ENCODE peak calls at places on chromosomes 7 and 10, in six cellular contexts. K is fibroblast of lung; F is spleen; N is upper lobe of left lung; R is right atrium auricular region; E is CD4-positive, CD25-positive, alpha-beta regulatory T cell. Z is an unnamed sample.

GRCh38 chr7:72538856-72539255 is 126.7 kb upstream of the CALN1 start:
- DNase-seq in K (peak; percentile 8), E (no peak), R (no peak), F (no peak), N (no peak), Z (no peak)

GRCh38 chr7:130960208-130960988 is 226.4 kb upstream of the KLF14 start:
- DNase-seq in N (no peak), F (no peak), R (no peak), K (peak; percentile 99), E (peak; percentile 45), Z (no peak)

GRCh38 chr7:10237306-10237705 is 736.4 kb upstream of the PHF14 start:
- DNase-seq in R (no peak), K (peak; percentile 84), E (no peak), F (no peak), N (no peak), Z (no peak)

GRCh38 chr7:55148992-55149391 is 130.2 kb downstream of the EGFR start:
- DNase-seq in E (no peak), R (no peak), F (no peak), N (no peak), K (no peak), Z (no peak)

GRCh38 chr10:100805543-100806355 is 60.4 kb downstream of the PAX2 start:
- DNase-seq in E (no peak), F (no peak), R (no peak), N (no peak), K (no peak), Z (peak; percentile 37)

GRCh38 chr10:117441812-117442443 is 66.7 kb upstream of the PDZD8 start:
- DNase-seq in R (no peak), F (peak; percentile 75), E (no peak), K (peak; percentile 92), N (no peak), Z (no peak)

GRCh38 chr7:96991850-96992623 is 13.3 kb upstream of the DLX6 start:
- DNase-seq in E (no peak), F (no peak), R (no peak), K (no peak), N (peak; percentile 64), Z (no peak)

GRCh38 chr10:75230600-75231038 is 5.1 kb downstream of the COMTD1 start:
- DNase-seq in N (no peak), K (peak; percentile 73), E (peak; percentile 88), R (peak; percentile 93), F (peak; percentile 98), Z (peak; percentile 95)

GRCh38 chr10:78657622-78658165 is 411.1 kb upstream of the ZMIZ1 start:
- DNase-seq in K (peak; percentile 53), F (peak; percentile 85), N (no peak), R (peak; percentile 83), E (peak; percentile 25), Z (peak; percentile 81)

GRCh38 chr7:12305502-12305901 is 94.4 kb downstream of the TMEM106B start:
- DNase-seq in F (no peak), N (no peak), R (no peak), E (no peak), K (no peak), Z (no peak)

GRCh38 chr10:119643306-119644214 is 7.6 kb upstream of the BAG3 start:
- DNase-seq in K (peak; percentile 55), R (no peak), F (peak; percentile 12), E (no peak), N (no peak), Z (no peak)

GRCh38 chr7:149689591-149689845 is 83.9 kb downstream of the ZNF467 start:
- DNase-seq in E (no peak), K (no peak), N (no peak), R (no peak), F (no peak), Z (no peak)

GRCh38 chr10:34254596-34254995 is 560.5 kb downstream of the PARD3 start:
- DNase-seq in N (no peak), K (peak; percentile 82), R (no peak), F (no peak), E (no peak), Z (no peak)

GRCh38 chr7:131027287-131027773 is 293.3 kb upstream of the KLF14 start:
- DNase-seq in R (peak; percentile 74), E (peak; percentile 57), N (no peak), K (peak; percentile 57), F (no peak), Z (no peak)

GRCh38 chr7:40990841-40991240 is 712.0 kb downstream of the INHBA start:
- DNase-seq in K (peak; percentile 64), F (no peak), N (no peak), E (no peak), R (no peak), Z (no peak)

GRCh38 chr10:49618861-49619260 is 5.0 kb downstream of the CHAT start:
- DNase-seq in E (no peak), R (no peak), N (no peak), K (no peak), F (no peak), Z (no peak)

GRCh38 chr10:129692695-129693094 is 225.7 kb downstream of the MGMT start:
- DNase-seq in N (no peak), F (no peak), E (no peak), K (no peak), R (no peak), Z (no peak)

GRCh38 chr7:127995157-127995865 is 35.9 kb downstream of the LRRC4 start:
- DNase-seq in K (peak; percentile 35), F (no peak), E (no peak), R (no peak), N (no peak), Z (no peak)

GRCh38 chr7:93578762-93579161 is 4.2 kb upstream of the CALCR start:
- DNase-seq in R (no peak), N (no peak), K (no peak), F (no peak), E (no peak), Z (no peak)

GRCh38 chr7:151631149-151631967 is 111.7 kb upstream of the RHEB start:
- DNase-seq in E (no peak), R (no peak), K (peak; percentile 39), N (no peak), F (no peak), Z (no peak)

GRCh38 chr7:156492170-156492569 is 148.4 kb upstream of the RNF32 start:
- DNase-seq in R (peak; percentile 32), K (no peak), E (no peak), F (no peak), N (peak; percentile 54), Z (no peak)

GRCh38 chr7:133912916-133913697 is 214.0 kb upstream of the LRGUK start:
- DNase-seq in F (no peak), K (peak; percentile 72), N (no peak), R (no peak), E (no peak), Z (no peak)

GRCh38 chr10:29499993-29500537 is 134.7 kb downstream of the SVIL start:
- DNase-seq in N (no peak), R (peak; percentile 54), E (no peak), F (no peak), K (no peak), Z (no peak)

GRCh38 chr7:88184848-88185304 is 35.0 kb downstream of the SRI start:
- DNase-seq in N (no peak), E (no peak), F (no peak), K (peak; percentile 87), R (no peak), Z (no peak)

GRCh38 chr10:8876171-8876570 is 821.7 kb downstream of the GATA3 start:
- DNase-seq in R (no peak), K (no peak), N (no peak), F (no peak), E (no peak), Z (no peak)

GRCh38 chr10:8874268-8874667 is 819.8 kb downstream of the GATA3 start:
- DNase-seq in F (no peak), E (no peak), N (no peak), R (no peak), K (no peak), Z (no peak)

GRCh38 chr10:8873310-8873709 is 818.8 kb downstream of the GATA3 start:
- DNase-seq in N (no peak), K (peak; percentile 11), F (no peak), E (no peak), R (no peak), Z (no peak)

DNA sequence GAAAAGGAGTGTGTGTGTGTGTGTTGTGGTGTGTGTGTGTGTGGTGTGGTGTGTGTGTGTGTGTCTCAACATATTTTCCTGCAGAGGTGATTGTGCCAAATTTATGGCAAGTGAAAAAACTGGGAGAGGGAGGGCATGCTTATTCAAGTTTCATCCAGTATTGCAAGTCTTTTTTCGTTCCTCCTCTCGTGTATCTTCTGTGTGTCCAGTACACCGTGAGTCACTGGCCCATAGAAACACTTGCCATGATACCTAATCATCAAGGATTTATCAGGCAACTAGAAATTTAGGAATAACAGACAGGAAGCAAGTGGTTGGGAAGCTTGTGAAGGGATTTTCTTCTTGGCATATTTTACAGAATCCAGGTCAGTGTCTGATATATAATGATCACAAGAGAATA is 820.5 kb downstream of the GATA3 start:
- DNase-seq in K (no peak), F (no peak), N (no peak), E (no peak), R (no peak), Z (no peak)
- H3K9me3 ChIP-seq in K (no peaks in the 10 kb centered on the region), F (no peaks in the 10 kb centered on the region), N (no peaks in the 10 kb centered on the region), E (no peaks in the 10 kb centered on the region), R (no peaks in the 10 kb centered on the region), Z (no peaks in the 10 kb centered on the region)

DNA sequence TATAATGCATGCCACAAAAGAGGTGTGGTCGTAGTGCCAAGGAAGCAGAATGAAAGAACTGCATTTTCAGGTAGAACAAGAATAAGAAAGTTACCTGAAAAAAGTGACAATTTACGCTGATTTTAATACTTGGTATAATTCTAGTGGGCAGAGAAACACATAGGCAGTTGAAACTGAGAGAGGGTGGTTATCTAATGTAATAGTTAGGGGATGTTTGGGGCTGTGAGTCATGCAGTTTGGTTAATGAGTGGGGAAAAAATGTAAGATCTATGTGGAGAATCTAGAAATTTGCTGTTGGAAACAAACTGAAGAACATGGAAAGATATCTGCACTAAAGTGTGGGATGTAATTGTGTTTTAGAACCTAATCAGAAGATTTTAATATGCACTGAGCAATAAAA is 33.7 kb downstream of the ZNF37A start:
- DNase-seq in N (no peak), K (peak; percentile 8), E (no peak), F (no peak), R (no peak), Z (no peak)
- H3K9me3 ChIP-seq in N (peaks cover 52% of the 10 kb centered on the region), K (peaks cover 2% of the 10 kb centered on the region), E (peaks cover 80% of the 10 kb centered on the region), F (peaks cover 86% of the 10 kb centered on the region), R (peaks cover 10% of the 10 kb centered on the region), Z (no peaks in the 10 kb centered on the region)

GRCh38 chr7:64999165-65000004 is 7.1 kb downstream of the ERV3-1 start:
- DNase-seq in K (peak; percentile 94), F (peak; percentile 80), E (no peak), N (peak; percentile 36), R (no peak), Z (no peak)

GRCh38 chr7:64996305-64996704 is 5.5 kb upstream of the ZNF117 start:
- DNase-seq in E (no peak), K (no peak), R (no peak), N (no peak), F (no peak), Z (no peak)

GRCh38 chr7:64997164-64997908 is 6.5 kb upstream of the ZNF117 start:
- DNase-seq in R (no peak), F (no peak), K (no peak), N (no peak), E (no peak), Z (no peak)

GRCh38 chr7:64997927-64998391 is 7.1 kb upstream of the ZNF117 start:
- DNase-seq in K (peak; percentile 83), R (no peak), E (no peak), F (no peak), N (no peak), Z (no peak)

GRCh38 chr7:64998865-64999164 is 7.7 kb downstream of the ERV3-1 start:
- DNase-seq in E (no peak), R (no peak), F (no peak), K (no peak), N (no peak), Z (no peak)
- H3K9me3 ChIP-seq in E (peaks cover 58% of the 10 kb centered on the region), R (no peaks in the 10 kb centered on the region), F (peaks cover 52% of the 10 kb centered on the region), K (no peaks in the 10 kb centered on the region), N (no peaks in the 10 kb centered on the region), Z (no peaks in the 10 kb centered on the region)

GRCh38 chr7:4241791-4242190 is 440.3 kb upstream of the FOXK1 start:
- DNase-seq in F (peak; percentile 65), R (no peak), K (no peak), E (no peak), N (peak; percentile 45), Z (no peak)
- H3K9me3 ChIP-seq in F (no peaks in the 10 kb centered on the region), R (no peaks in the 10 kb centered on the region), K (no peaks in the 10 kb centered on the region), E (no peaks in the 10 kb centered on the region), N (no peaks in the 10 kb centered on the region), Z (peaks cover 5% of the 10 kb centered on the region)

Z was measured in Peyer's patch.